ENCODE peak calls at places on chromosomes 4 and X, in nine cellular contexts. Y is AG09319; H is activated CD8-positive, alpha-beta T cell treated with anti-CD3 and anti-CD28 coated beads for 36 hours; J is A673; I is fibroblast of pulmonary artery; L is mammary epithelial cell; A is body of pancreas; R is AG10803; O is astrocyte. B is an unnamed sample.

GRCh38 chr4:100742045-100742444 is 224.2 kb upstream of the EMCN start:
- DNase-seq in I (peak), J (peak), Y (no peak), H (no peak), L (peak), A (no peak), R (peak), O (peak), B (no peak)

GRCh38 chr4:147596976-147597375 is 20.2 kb upstream of the TMEM184C start:
- DNase-seq in R (peak), H (no peak), A (peak), I (peak), O (peak), J (peak), Y (peak), L (peak), B (no peak)

GRCh38 chr4:176065365-176066249 is at the start of gene WDR17:
- DNase-seq in O (peak), L (peak), R (peak), I (peak), A (peak), H (peak), Y (peak), J (peak), B (peak)

GRCh38 chr4:138796761-138797160 is 218.8 kb upstream of the NOCT start:
- DNase-seq in L (no peak), R (no peak), A (no peak), I (no peak), J (no peak), Y (no peak), O (no peak), H (no peak), B (no peak)

GRCh38 chr4:171186700-171187099 is 626.5 kb upstream of the GALNTL6 start:
- DNase-seq in R (no peak), O (no peak), Y (no peak), I (no peak), A (peak), J (no peak), L (no peak), H (no peak), B (no peak)

GRCh38 chr4:124192544-124192943 is 520.0 kb downstream of the ANKRD50 start:
- DNase-seq in Y (no peak), H (no peak), J (no peak), I (no peak), R (no peak), O (no peak), A (no peak), L (no peak), B (no peak)

GRCh38 chrX:130801901-130802300 is 101.1 kb downstream of the ENOX2 start:
- DNase-seq in R (no peak), Y (no peak), A (no peak), I (no peak), L (no peak), H (no peak), J (no peak), O (no peak), B (no peak)

GRCh38 chr4:105715692-105716278 is 7.2 kb downstream of the GSTCD start:
- DNase-seq in H (no peak), Y (no peak), A (no peak), R (peak), J (peak), O (peak), I (peak), L (peak), B (no peak)

GRCh38 chr4:24262084-24262483 is 322.3 kb downstream of the DHX15 start:
- DNase-seq in R (no peak), Y (no peak), A (peak), L (no peak), J (no peak), I (no peak), O (no peak), H (no peak), B (no peak)

GRCh38 chr4:86054676-86055075 is 305.2 kb downstream of the MAPK10 start:
- DNase-seq in R (peak), J (no peak), I (no peak), O (no peak), L (no peak), A (no peak), H (no peak), Y (no peak), B (no peak)

GRCh38 chrX:96685205-96686099 is 810 bp downstream of the DIAPH2 start:
- DNase-seq in Y (no peak), O (peak), I (peak), A (peak), L (peak), H (peak), J (peak), R (peak), B (peak)

GRCh38 chrX:154123241-154124219 is 20.5 kb upstream of the OPN1LW start:
- DNase-seq in A (no peak), I (peak), R (no peak), Y (no peak), L (no peak), J (no peak), H (peak), O (no peak), B (no peak)

GRCh38 chrX:14026121-14026520 is 3.6 kb downstream of the GEMIN8 start:
- DNase-seq in L (no peak), O (no peak), A (no peak), J (no peak), H (no peak), Y (no peak), R (no peak), I (no peak), B (no peak)

GRCh38 chr4:186149872-186150271 is 41.5 kb upstream of the CYP4V2 start:
- DNase-seq in L (no peak), O (no peak), Y (no peak), H (peak), I (peak), A (peak), R (peak), J (peak), B (peak)

GRCh38 chrX:74426071-74426470 is 4.8 kb downstream of the SLC16A2 start:
- DNase-seq in J (no peak), R (no peak), Y (no peak), I (no peak), A (no peak), L (no peak), H (no peak), O (no peak), B (no peak)

GRCh38 chrX:20487227-20487626 is 220.5 kb upstream of the RPS6KA3 start:
- DNase-seq in L (peak), A (no peak), J (peak), H (no peak), O (peak), Y (no peak), R (no peak), I (peak), B (no peak)

GRCh38 chrX:17376381-17377046 is 1.5 kb downstream of the NHS start:
- DNase-seq in J (no peak), Y (no peak), I (no peak), H (peak), O (no peak), L (peak), A (no peak), R (no peak), B (no peak)

GRCh38 chrX:115584715-115585114 is 23.7 kb downstream of the PLS3 start:
- DNase-seq in O (peak), H (peak), I (peak), A (no peak), R (peak), Y (no peak), J (no peak), L (peak), B (no peak)

GRCh38 chr4:81351653-81352455 is 119.9 kb downstream of the RASGEF1B start:
- DNase-seq in I (peak), H (peak), R (peak), Y (peak), J (peak), A (peak), L (peak), O (peak), B (no peak)

GRCh38 chrX:129000797-129001196 is 522.5 kb downstream of the SMARCA1 start:
- DNase-seq in O (no peak), I (no peak), H (no peak), J (no peak), R (no peak), Y (no peak), A (no peak), L (no peak), B (no peak)

GRCh38 chr4:19429684-19430083 is 822.0 kb upstream of the SLIT2 start:
- DNase-seq in A (no peak), R (no peak), I (no peak), O (no peak), J (no peak), L (no peak), H (no peak), Y (no peak), B (no peak)

GRCh38 chrX:43328358-43328946 is 327.6 kb upstream of the MAOA start:
- DNase-seq in Y (no peak), J (no peak), I (no peak), A (no peak), L (no peak), H (no peak), R (no peak), O (no peak), B (no peak)

GRCh38 chr4:39937683-39938268 is 39.9 kb downstream of the PDS5A start:
- DNase-seq in O (no peak), J (no peak), H (peak), L (no peak), Y (no peak), R (no peak), I (no peak), A (no peak), B (peak)

GRCh38 chr4:69910016-69910782 is 20.7 kb upstream of the CSN1S1 start:
- DNase-seq in R (peak), H (no peak), J (peak), O (no peak), A (no peak), Y (peak), I (peak), L (no peak), B (no peak)

GRCh38 chr4:42339935-42340406 is 57.3 kb upstream of the SHISA3 start:
- DNase-seq in Y (no peak), R (no peak), I (peak), O (peak), L (peak), J (no peak), H (no peak), A (no peak), B (no peak)

GRCh38 chrX:40155617-40156471 is 58.1 kb upstream of the BCOR start:
- DNase-seq in J (peak), A (no peak), L (no peak), H (no peak), I (no peak), Y (no peak), R (no peak), O (no peak), B (no peak)

GRCh38 chr4:8101213-8101781 is 57.3 kb downstream of the ABLIM2 start:
- DNase-seq in H (no peak), I (peak), R (peak), L (peak), J (no peak), Y (no peak), O (no peak), A (no peak), B (no peak)

GRCh38 chr4:568962-569361 is 7.1 kb downstream of the TMEM271 start:
- DNase-seq in O (no peak), A (no peak), H (no peak), I (no peak), L (no peak), J (no peak), Y (no peak), R (no peak), B (no peak)
- TF ChIP-seq CTCF in O (no peak), A (no peak), H (no peak), I (no peak), L (no peak), J (no peak), Y (no peak), R (no peak), B (no peak)

GRCh38 chr4:114137984-114138383 is 158.5 kb upstream of the ARSJ start:
- DNase-seq in L (no peak), A (no peak), R (no peak), H (no peak), J (no peak), Y (no peak), I (no peak), O (no peak), B (no peak)

GRCh38 chr4:114132199-114132598 is 152.8 kb upstream of the ARSJ start:
- DNase-seq in O (no peak), J (no peak), L (no peak), H (no peak), I (no peak), Y (no peak), R (no peak), A (no peak), B (no peak)

GRCh38 chr4:114136067-114136466 is 156.6 kb upstream of the ARSJ start:
- DNase-seq in A (no peak), Y (no peak), R (peak), H (no peak), J (peak), O (peak), L (peak), I (peak), B (no peak)

GRCh38 chr4:114132830-114133229 is 153.4 kb upstream of the ARSJ start:
- DNase-seq in J (peak), A (no peak), L (peak), I (peak), R (no peak), O (no peak), Y (no peak), H (peak), B (no peak)
- TF ChIP-seq CTCF in J (peak), A (no peak), L (peak), I (peak), R (peak), O (peak), Y (peak), H (peak), B (peak)

GRCh38 chrX:37921758-37922157 is 74.4 kb upstream of the DYNLT3 start:
- DNase-seq in R (peak), A (no peak), H (no peak), Y (no peak), I (peak), O (peak), J (peak), L (peak), B (no peak)

GRCh38 chrX:37922926-37923325 is 75.6 kb upstream of the DYNLT3 start:
- DNase-seq in L (no peak), O (peak), A (peak), R (no peak), Y (no peak), H (no peak), J (no peak), I (peak), B (no peak)

DNA sequence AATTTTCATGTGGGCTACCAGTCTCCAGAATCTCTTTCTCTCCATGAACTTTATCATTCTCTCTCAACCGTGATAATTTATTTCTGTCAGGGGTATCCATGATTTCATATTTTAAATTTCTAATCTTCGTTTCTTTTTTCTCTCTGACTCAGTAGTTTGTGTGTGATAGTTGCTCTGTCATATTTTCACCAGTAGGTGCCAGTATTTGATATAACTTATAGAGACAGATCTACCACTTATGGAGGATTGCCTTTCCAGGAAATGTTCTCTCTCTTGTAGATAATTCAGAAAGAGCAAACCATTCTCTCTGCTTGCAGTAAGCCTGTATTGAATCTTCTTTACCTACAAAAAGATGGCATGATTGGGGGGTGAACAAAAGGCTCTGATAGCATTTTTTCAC is 79.3 kb upstream of the DYNLT3 start:
- DNase-seq in Y (peak), R (peak), J (peak), O (peak), L (no peak), A (no peak), I (peak), H (no peak), B (no peak)
- TF ChIP-seq CTCF in Y (peak), R (peak), J (peak), O (peak), L (peak), A (peak), I (peak), H (peak), B (peak)

DNA sequence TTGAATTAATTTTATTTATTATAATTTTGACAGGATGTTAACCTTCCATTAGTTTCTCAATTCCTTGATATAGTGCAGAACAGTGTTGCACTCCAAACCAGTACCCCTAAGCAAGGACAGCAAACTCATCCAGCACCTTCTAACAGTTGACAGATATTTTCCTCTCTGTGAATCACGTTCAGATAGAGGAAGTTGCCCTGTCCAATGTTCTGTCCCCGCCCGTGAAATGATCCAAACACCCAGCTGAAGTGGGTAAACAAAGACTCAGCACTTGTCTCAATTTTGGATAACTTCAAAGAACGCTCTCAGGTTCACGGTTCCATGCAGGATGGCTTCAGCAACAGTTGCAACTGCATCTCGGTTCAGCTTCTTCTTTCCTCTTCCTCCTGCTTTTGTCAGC is 1240.0 kb upstream of the ADGRL3 start:
- DNase-seq in J (no peak), H (no peak), R (no peak), I (no peak), A (no peak), O (no peak), L (no peak), Y (no peak), B (no peak)
- TF ChIP-seq CTCF in J (no peak), H (no peak), R (no peak), I (no peak), A (no peak), O (no peak), L (no peak), Y (no peak), B (no peak)

DNA sequence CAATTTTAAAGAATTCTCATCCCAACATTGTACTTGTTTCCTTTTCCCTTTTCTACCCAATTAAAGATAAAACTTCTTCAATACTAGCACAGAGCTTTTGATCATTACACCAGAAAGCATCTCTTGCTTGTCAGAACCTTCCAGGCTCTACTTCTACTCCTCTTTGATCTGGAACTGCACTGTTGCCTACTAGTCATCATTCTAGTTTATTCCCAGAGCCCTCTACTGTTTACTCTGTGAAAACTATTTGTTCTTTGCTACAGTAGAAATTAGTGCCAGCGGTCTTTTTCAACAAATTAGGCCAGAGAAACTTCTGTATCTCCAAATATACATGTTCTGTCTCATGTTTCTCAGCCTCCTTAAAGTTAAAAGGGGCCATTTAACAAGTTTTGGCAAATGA is 46.8 kb upstream of the TMPRSS11F start:
- DNase-seq in A (no peak), O (no peak), R (no peak), I (peak), H (no peak), L (no peak), J (no peak), Y (no peak), B (no peak)
- TF ChIP-seq CTCF in A (no peak), O (peak), R (peak), I (no peak), H (no peak), L (no peak), J (no peak), Y (no peak), B (no peak)

DNA sequence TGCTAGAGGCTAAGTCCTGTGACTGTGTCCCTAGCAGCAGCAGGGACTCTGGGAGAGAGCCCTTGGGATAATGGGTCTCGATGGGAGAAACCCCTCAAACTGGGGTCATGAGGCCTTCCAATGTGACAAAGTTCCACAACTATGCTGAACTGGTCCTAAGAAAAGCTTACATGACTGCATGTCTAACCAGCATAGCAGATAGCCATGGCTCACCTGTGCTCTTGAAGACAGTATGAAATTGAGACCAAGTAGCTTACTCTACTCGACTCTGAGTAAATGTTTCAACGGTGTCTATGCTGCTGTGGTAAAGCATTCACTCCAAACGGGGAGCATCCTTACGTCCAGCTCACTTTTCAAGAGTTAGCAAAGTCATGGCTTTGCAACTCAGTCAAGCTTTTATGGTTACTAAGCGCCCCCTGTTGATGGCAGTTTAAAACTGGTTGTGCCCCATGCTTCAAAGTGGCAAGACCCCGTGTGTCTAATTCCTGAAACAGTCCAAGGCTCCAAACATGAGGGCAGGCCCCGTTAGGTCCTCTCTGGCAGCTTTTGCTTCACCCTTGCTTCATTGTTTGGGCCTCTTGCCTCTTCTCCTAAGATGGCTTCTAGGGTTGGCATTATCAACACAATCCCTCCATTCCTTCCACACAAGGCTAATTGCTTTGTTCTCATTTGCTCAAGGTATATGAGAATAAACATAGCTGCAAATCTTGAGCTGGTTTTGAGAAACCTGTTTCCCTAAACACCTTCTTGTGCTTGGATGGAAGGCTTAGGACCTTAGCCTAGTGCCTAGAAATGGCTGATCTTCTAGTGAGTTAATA is 46.6 kb downstream of the CCNG2 start:
- DNase-seq in I (peak), Y (peak), R (peak), O (peak), L (peak), J (peak), H (peak), A (peak), B (no peak)
- TF ChIP-seq CTCF in I (peak), Y (peak), R (peak), O (peak), L (peak), J (peak), H (peak), A (peak), B (peak)

GRCh38 chrX:107849747-107850478 is 24.2 kb downstream of the MID2 start:
- DNase-seq in A (no peak), H (peak), O (no peak), J (no peak), L (peak), Y (no peak), R (peak), I (no peak), B (no peak)
- TF ChIP-seq CTCF in A (no peak), H (no peak), O (no peak), J (peak), L (peak), Y (no peak), R (peak), I (peak), B (no peak)

DNA sequence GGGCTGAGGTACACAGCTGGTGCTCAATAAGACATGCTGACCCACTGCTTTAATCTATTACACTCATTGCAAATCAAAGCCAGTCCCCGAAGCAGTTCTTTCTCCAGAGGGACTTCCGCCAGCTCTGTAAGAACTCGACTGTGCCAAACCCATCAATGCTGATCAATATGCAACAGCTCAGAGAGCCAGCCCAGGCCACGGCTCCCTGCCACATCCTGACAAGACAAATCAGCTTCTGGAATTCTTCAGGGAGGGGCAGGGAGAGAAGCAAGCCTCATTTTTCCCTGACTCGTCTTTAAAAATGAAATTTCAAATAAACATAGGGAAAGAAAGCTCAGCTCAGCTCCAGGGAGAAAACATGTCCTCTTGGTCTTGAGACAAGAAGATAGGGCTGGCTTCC is 5.4 kb upstream of the ADRA2C start:
- DNase-seq in H (no peak), L (no peak), Y (no peak), O (no peak), A (no peak), I (no peak), J (peak), R (peak), B (no peak)
- TF ChIP-seq CTCF in H (no peak), L (no peak), Y (no peak), O (no peak), A (no peak), I (no peak), J (no peak), R (no peak), B (no peak)

B was measured in type B pancreatic cell.